ENCODE peak calls at places on chromosomes 2 and 18, in four cellular contexts. P is A549, Y is psoas muscle, S is GM12865. G is an unnamed sample.

GRCh38 chr2:11540148-11540995 is 6.5 kb downstream of the GREB1 start:
- DNase-seq in P (no peak), Y (no peak), S (no peak), G (no peak)

GRCh38 chr2:24164416-24164973 is 10.4 kb upstream of the FAM228A start:
- DNase-seq in P (peak), Y (no peak), S (peak), G (peak)

GRCh38 chr18:60377778-60378469 is 5.3 kb upstream of the MC4R start:
- DNase-seq in P (peak), Y (no peak), S (no peak), G (no peak)

GRCh38 chr2:149994057-149994728 is 406.6 kb upstream of the MMADHC start:
- DNase-seq in P (peak), Y (no peak), S (no peak), G (no peak)

GRCh38 chr2:121191191-121192170 is 93.5 kb downstream of the TFCP2L1 start:
- DNase-seq in P (no peak), Y (no peak), S (no peak), G (no peak)

GRCh38 chr2:27723372-27724144 is 48.0 kb upstream of the MRPL33 start:
- DNase-seq in P (peak), Y (peak), S (peak), G (peak)

GRCh38 chr2:68716948-68717661 is 17.5 kb upstream of the ARHGAP25 start:
- DNase-seq in P (no peak), Y (no peak), S (peak), G (peak)

GRCh38 chr2:112958428-112959108 is 19.2 kb upstream of the IL36G start:
- DNase-seq in P (peak), Y (no peak), S (peak), G (peak)

GRCh38 chr2:201798252-201798918 is 8.0 kb upstream of the CDK15 start:
- DNase-seq in P (peak), Y (no peak), S (no peak), G (no peak)

GRCh38 chr18:37287601-37288000 is 278.0 kb downstream of the CELF4 start:
- DNase-seq in P (no peak), Y (no peak), S (no peak), G (no peak)

GRCh38 chr18:513826-514530 is 13.5 kb upstream of the COLEC12 start:
- DNase-seq in P (no peak), Y (no peak), S (no peak), G (no peak)

GRCh38 chr2:207692206-207693065 is 19.0 kb upstream of the CCNYL1 start:
- DNase-seq in P (peak), Y (no peak), S (peak), G (peak)

GRCh38 chr2:240501531-240501991 is 56.2 kb downstream of the ANKMY1 start:
- DNase-seq in P (no peak), Y (no peak), S (no peak), G (no peak)

GRCh38 chr18:2910261-2910660 is 63.5 kb downstream of the EMILIN2 start:
- DNase-seq in P (no peak), Y (no peak), S (no peak), G (no peak)

GRCh38 chr2:189783451-189783926 is 650 bp downstream of the ORMDL1 start:
- DNase-seq in P (no peak), Y (no peak), S (peak), G (no peak)

GRCh38 chr2:233085037-233085838 is 25.1 kb downstream of the INPP5D start:
- DNase-seq in P (no peak), Y (no peak), S (peak), G (no peak)

GRCh38 chr18:2108581-2108980 is 462.7 kb downstream of the METTL4 start:
- DNase-seq in P (no peak), Y (no peak), S (no peak), G (no peak)

GRCh38 chr2:54074636-54075341 is 40.6 kb upstream of the ACYP2 start:
- DNase-seq in P (no peak), Y (no peak), S (no peak), G (no peak)

GRCh38 chr2:215540646-215541045 is 104.8 kb upstream of the FN1 start:
- DNase-seq in P (no peak), Y (no peak), S (no peak), G (no peak)

GRCh38 chr18:49911414-49911813 is 98.1 kb upstream of the ACAA2 start:
- DNase-seq in P (no peak), Y (no peak), S (no peak), G (no peak)

GRCh38 chr2:95062247-95062646 is 36.7 kb downstream of the MAL start:
- DNase-seq in P (no peak), Y (no peak), S (no peak), G (no peak)

GRCh38 chr2:223619486-223620129 is 17.4 kb upstream of the SCG2 start:
- DNase-seq in P (no peak), Y (no peak), S (no peak), G (no peak)

GRCh38 chr2:219902870-219903269 is 275.4 kb downstream of the SLC4A3 start:
- DNase-seq in P (no peak), Y (no peak), S (no peak), G (no peak)

GRCh38 chr18:58324824-58325520 is 280.9 kb downstream of the NEDD4L start:
- DNase-seq in P (no peak), Y (no peak), S (no peak), G (no peak)

GRCh38 chr2:16487686-16488085 is 177.9 kb downstream of the CYRIA start:
- DNase-seq in P (peak), Y (no peak), S (peak), G (no peak)

GRCh38 chr2:174049895-174050294 is 84.7 kb upstream of the SP3 start:
- DNase-seq in P (no peak), Y (no peak), S (no peak), G (no peak)

GRCh38 chr2:227460079-227460485 is 11.9 kb upstream of the AGFG1 start:
- DNase-seq in P (no peak), Y (no peak), S (peak), G (peak)

GRCh38 chr2:5365871-5366461 is 326.2 kb upstream of the SOX11 start:
- DNase-seq in P (peak), Y (peak), S (peak), G (peak)

GRCh38 chr2:171707752-171708151 is 20.5 kb downstream of the DYNC1I2 start:
- DNase-seq in P (no peak), Y (no peak), S (no peak), G (no peak)

GRCh38 chr2:216827073-216827725 is 32.7 kb downstream of the TNP1 start:
- DNase-seq in P (no peak), Y (no peak), S (no peak), G (no peak)

GRCh38 chr2:18976112-18976961 is 382.1 kb downstream of the OSR1 start:
- DNase-seq in P (no peak), Y (no peak), S (peak), G (no peak)

GRCh38 chr2:212033888-212034287 is 504.7 kb downstream of the ERBB4 start:
- DNase-seq in P (no peak), Y (no peak), S (no peak), G (no peak)

GRCh38 chr2:16750175-16750924 is 84.7 kb upstream of the CYRIA start:
- DNase-seq in P (no peak), Y (no peak), S (no peak), G (no peak)

GRCh38 chr2:62760555-62760954 is 55.0 kb downstream of the EHBP1 start:
- DNase-seq in P (no peak), Y (no peak), S (no peak), G (no peak)

GRCh38 chr18:79506191-79507075 is 110.7 kb downstream of the NFATC1 start:
- DNase-seq in P (no peak), Y (peak), S (no peak), G (peak)

GRCh38 chr2:20494246-20494645 is 47.4 kb downstream of the RHOB start:
- DNase-seq in P (no peak), Y (no peak), S (no peak), G (no peak)

GRCh38 chr2:238950551-238950950 is 102.7 kb downstream of the TWIST2 start:
- DNase-seq in P (no peak), Y (no peak), S (no peak), G (no peak)

GRCh38 chr18:12393510-12393909 is 14.2 kb upstream of the PRELID3A start:
- DNase-seq in P (no peak), Y (no peak), S (no peak), G (no peak)

GRCh38 chr18:12397254-12397653 is 10.5 kb upstream of the PRELID3A start:
- DNase-seq in P (no peak), Y (no peak), S (no peak), G (no peak)

GRCh38 chr18:12391487-12392136 is 14.6 kb upstream of the AFG3L2 start:
- DNase-seq in P (peak), Y (peak), S (peak), G (peak)

GRCh38 chr18:12393998-12394397 is 13.7 kb upstream of the PRELID3A start:
- DNase-seq in P (peak), Y (no peak), S (no peak), G (no peak)

GRCh38 chr18:12394428-12394827 is 13.3 kb upstream of the PRELID3A start:
- DNase-seq in P (peak), Y (no peak), S (no peak), G (peak)
- TF ChIP-seq CTCF in P (peak), Y (peak), S (peak), G (peak)

GRCh38 chr18:8602040-8602439 is 7.2 kb upstream of the RAB12 start:
- DNase-seq in P (no peak), Y (no peak), S (peak), G (no peak)
- TF ChIP-seq CTCF in P (no peak), Y (no peak), S (no peak), G (no peak)

DNA sequence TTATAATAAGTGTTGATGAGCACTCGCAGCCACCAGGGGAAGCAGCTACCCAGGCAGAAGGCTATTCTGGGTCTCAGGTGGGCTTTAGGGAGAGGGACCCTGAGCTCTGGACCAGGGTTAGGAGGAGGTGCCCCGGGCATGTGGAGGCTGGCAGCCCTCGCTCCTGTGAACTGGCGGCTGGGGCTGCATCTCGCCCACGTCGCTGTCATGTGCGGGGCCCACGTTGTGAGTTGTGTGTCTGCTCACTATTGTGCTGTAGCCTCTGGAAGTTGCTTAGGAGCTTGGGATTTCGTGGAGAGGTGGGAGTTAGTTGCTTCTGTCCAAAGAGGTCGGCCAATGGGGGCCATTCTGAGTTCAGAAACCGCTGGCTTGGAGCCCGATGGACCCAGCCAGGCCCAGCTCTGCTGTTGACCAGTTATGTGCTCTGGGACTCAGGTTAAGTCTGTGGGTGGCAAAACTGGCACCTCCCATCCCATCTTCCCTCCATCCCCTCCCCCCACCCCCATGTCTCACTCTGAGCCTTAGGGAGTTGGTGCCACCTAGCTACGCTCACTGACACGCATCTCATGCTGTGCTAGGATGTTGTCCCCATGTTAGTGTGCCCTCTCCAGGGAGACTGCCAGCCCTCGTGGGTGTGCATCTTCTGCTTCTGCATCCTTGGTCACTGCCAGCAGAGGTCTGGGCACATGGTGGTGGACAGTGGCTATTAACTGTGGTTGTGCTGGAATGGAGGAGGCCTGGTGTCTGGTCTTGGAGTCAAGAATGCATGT is 18.5 kb downstream of the RRM2 start:
- DNase-seq in P (peak), Y (no peak), S (no peak), G (no peak)
- TF ChIP-seq CTCF in P (no peak), Y (no peak), S (no peak), G (no peak)

GRCh38 chr2:203535078-203535783 is at the start of gene RAPH1:
- DNase-seq in P (peak), Y (peak), S (peak), G (peak)
- TF ChIP-seq CTCF in P (peak), Y (peak), S (no peak), G (no peak)

GRCh38 chr2:99490088-99491065 is 560 bp upstream of the REV1 start:
- DNase-seq in P (peak), Y (peak), S (peak), G (peak)
- TF ChIP-seq CTCF in P (peak), Y (peak), S (peak), G (peak)

DNA sequence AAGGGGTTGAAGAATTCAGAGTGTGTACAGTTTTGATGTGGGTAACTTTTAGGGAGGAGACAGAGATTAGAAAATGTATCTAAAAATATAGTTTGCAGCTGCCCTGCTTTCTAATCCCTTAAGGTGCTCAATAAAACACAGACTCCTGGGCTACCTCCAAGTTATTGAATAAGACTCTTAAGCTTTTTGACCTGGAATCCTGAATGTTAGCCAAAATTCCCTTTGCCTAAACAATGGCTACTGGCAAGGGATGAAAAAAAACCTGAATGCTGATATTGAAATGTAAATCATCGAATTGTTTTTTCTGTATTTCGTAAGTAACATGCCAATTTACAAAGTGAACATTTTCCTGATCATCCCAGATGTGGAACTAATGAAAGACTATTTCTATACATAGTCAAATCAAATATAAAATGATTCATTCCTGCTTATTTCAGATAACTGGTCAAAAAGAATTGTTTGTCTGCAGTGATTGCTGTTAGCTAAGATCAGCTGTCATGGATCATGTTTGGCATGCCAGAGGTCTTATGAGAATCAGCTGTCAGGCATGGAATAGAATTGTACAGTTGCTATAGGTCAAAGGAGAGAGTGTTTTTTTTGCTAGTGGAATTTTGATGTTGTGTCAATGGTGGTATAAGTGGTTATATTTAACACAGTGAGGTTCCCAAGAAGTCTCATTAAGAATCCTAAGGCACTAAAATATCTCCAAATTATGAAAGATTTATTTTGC is 363.5 kb upstream of the CWC22 start:
- DNase-seq in P (no peak), Y (no peak), S (no peak), G (no peak)
- TF ChIP-seq CTCF in P (no peak), Y (no peak), S (no peak), G (no peak)

G was measured in activated CD8-positive, alpha-beta T cell treated with anti-CD3 and anti-CD28 coated beads for 36 hours.